ENCODE peak calls at places on chromosome 13, in five cellular contexts. H is kidney epithelial cell, L is AG10803, X is astrocyte, C is lower lobe of right lung. P is an unnamed sample.

GRCh38 chr13:95300625-95301134 is 571 bp downstream of the ABCC4 start:
- DNase-seq in H (no peak), C (peak), L (peak), X (peak), P (peak)

GRCh38 chr13:51168623-51169022 is 53.6 kb upstream of the FAM124A start:
- DNase-seq in L (no peak), H (no peak), X (no peak), C (no peak), P (no peak)

GRCh38 chr13:39893808-39894207 is 238.3 kb downstream of the COG6 start:
- DNase-seq in X (no peak), C (no peak), H (no peak), L (no peak), P (no peak)

GRCh38 chr13:95411641-95412040 is 110.4 kb upstream of the ABCC4 start:
- DNase-seq in X (peak), C (no peak), L (peak), H (no peak), P (no peak)

GRCh38 chr13:102399791-102400618 is 1.8 kb downstream of the FGF14 start:
- DNase-seq in L (peak), X (no peak), C (peak), H (no peak), P (no peak)

GRCh38 chr13:44903596-44903995 is 85.7 kb downstream of the NUFIP1 start:
- DNase-seq in C (peak), H (no peak), L (peak), X (peak), P (peak)

GRCh38 chr13:45121421-45121820 is 1.1 kb downstream of the GTF2F2 start:
- DNase-seq in L (peak), H (no peak), X (no peak), C (no peak), P (peak)

GRCh38 chr13:35793823-35794222 is 317.3 kb upstream of the MAB21L1 start:
- DNase-seq in L (peak), X (no peak), H (no peak), C (no peak), P (no peak)

GRCh38 chr13:92303428-92303827 is 905.0 kb downstream of the GPC5 start:
- DNase-seq in L (peak), X (peak), C (no peak), H (no peak), P (peak)

GRCh38 chr13:57632276-57633140 is 964 bp downstream of the PCDH17 start:
- DNase-seq in L (no peak), H (no peak), X (peak), C (peak), P (no peak)

GRCh38 chr13:95956589-95957148 is 96.5 kb downstream of the UGGT2 start:
- DNase-seq in C (no peak), H (no peak), X (peak), L (peak), P (peak)

GRCh38 chr13:99975626-99976025 is 4.1 kb upstream of the ZIC5 start:
- DNase-seq in C (no peak), X (no peak), L (no peak), H (no peak), P (no peak)

GRCh38 chr13:30097695-30098094 is 209.7 kb downstream of the KATNAL1 start:
- DNase-seq in H (no peak), C (no peak), X (no peak), L (no peak), P (no peak)

GRCh38 chr13:24005711-24006281 is 108.5 kb upstream of the C1QTNF9B start:
- DNase-seq in C (no peak), X (no peak), H (no peak), L (no peak), P (peak)

GRCh38 chr13:72062566-72062965 is 195.6 kb upstream of the DACH1 start:
- DNase-seq in X (no peak), C (no peak), L (no peak), H (no peak), P (no peak)

GRCh38 chr13:60562081-60562764 is 165.2 kb downstream of the TDRD3 start:
- DNase-seq in X (no peak), C (no peak), H (no peak), L (peak), P (peak)

GRCh38 chr13:29583073-29583785 is 12.3 kb downstream of the SLC7A1 start:
- DNase-seq in L (peak), H (peak), X (peak), C (no peak), P (peak)

GRCh38 chr13:111115051-111115840 is at the start of gene ARHGEF7:
- DNase-seq in C (no peak), X (no peak), L (no peak), H (no peak), P (no peak)

GRCh38 chr13:28429096-28429495 is 65.8 kb downstream of the FLT1 start:
- DNase-seq in X (no peak), C (no peak), H (no peak), L (no peak), P (no peak)

GRCh38 chr13:51342706-51343105 is 3.2 kb downstream of the SERPINE3 start:
- DNase-seq in C (no peak), H (no peak), L (peak), X (peak), P (peak)

GRCh38 chr13:105611424-105611823 is 924.0 kb downstream of the EFNB2 start:
- DNase-seq in H (peak), L (peak), X (peak), C (no peak), P (peak)

GRCh38 chr13:87120476-87120875 is 550.7 kb upstream of the SLITRK5 start:
- DNase-seq in L (no peak), X (no peak), H (no peak), C (no peak), P (peak)

GRCh38 chr13:84360843-84361242 is 478.6 kb upstream of the SLITRK1 start:
- DNase-seq in L (no peak), C (no peak), H (no peak), X (no peak), P (no peak)

GRCh38 chr13:73958657-73959397 is 175.4 kb downstream of the KLF12 start:
- DNase-seq in C (no peak), X (no peak), L (no peak), H (no peak), P (no peak)

GRCh38 chr13:106998664-106999063 is 430.7 kb upstream of the ARGLU1 start:
- DNase-seq in L (no peak), H (no peak), X (no peak), C (no peak), P (no peak)

GRCh38 chr13:66313408-66313807 is 916.7 kb downstream of the PCDH9 start:
- DNase-seq in C (no peak), L (no peak), X (peak), H (no peak), P (peak)

GRCh38 chr13:42272776-42273175 is 824 bp downstream of the AKAP11 start:
- DNase-seq in L (no peak), X (no peak), H (no peak), C (no peak), P (no peak)

GRCh38 chr13:94811753-94812152 is 99.4 kb upstream of the SOX21 start:
- DNase-seq in X (no peak), L (no peak), C (no peak), H (no peak), P (no peak)

GRCh38 chr13:30881191-30881651 is 24.9 kb upstream of the MEDAG start:
- DNase-seq in H (no peak), X (peak), L (peak), C (no peak), P (no peak)

GRCh38 chr13:113493315-113493951 is 2.9 kb upstream of the DCUN1D2 start:
- DNase-seq in H (peak), L (peak), C (no peak), X (peak), P (peak)
- H3K4me3 ChIP-seq in H (no peak), L (peak), C (no peak), X (peak), P (peak)

GRCh38 chr13:27425918-27426630 is 1.7 kb downstream of the GTF3A start:
- DNase-seq in X (peak), C (peak), H (no peak), L (peak), P (peak)
- TF ChIP-seq CTCF in X (peak), C (peak), H (peak), L (peak), P (peak)

GRCh38 chr13:75760182-75760981 is 124.3 kb downstream of the LMO7 start:
- DNase-seq in C (peak), L (no peak), X (peak), H (no peak), P (peak)
- H3K4me3 ChIP-seq in C (peak), L (peak), X (no peak), H (peak), P (peak)

GRCh38 chr13:98133949-98134348 is 8.9 kb upstream of the FARP1 start:
- DNase-seq in X (no peak), C (no peak), L (no peak), H (no peak), P (no peak)

GRCh38 chr13:98134901-98135300 is 8.0 kb upstream of the FARP1 start:
- DNase-seq in H (no peak), X (no peak), L (no peak), C (no peak), P (no peak)

GRCh38 chr13:98129059-98129741 is 13.7 kb upstream of the FARP1 start:
- DNase-seq in L (peak), C (no peak), X (peak), H (no peak), P (peak)
- TF ChIP-seq CTCF in L (no peak), C (no peak), X (no peak), H (no peak), P (no peak)

GRCh38 chr13:65260938-65261880 is 1968.9 kb downstream of the PCDH9 start:
- DNase-seq in L (no peak), C (no peak), H (no peak), X (no peak), P (peak)
- H3K4me3 ChIP-seq in L (no peak), C (no peak), H (no peak), X (peak), P (peak)

DNA sequence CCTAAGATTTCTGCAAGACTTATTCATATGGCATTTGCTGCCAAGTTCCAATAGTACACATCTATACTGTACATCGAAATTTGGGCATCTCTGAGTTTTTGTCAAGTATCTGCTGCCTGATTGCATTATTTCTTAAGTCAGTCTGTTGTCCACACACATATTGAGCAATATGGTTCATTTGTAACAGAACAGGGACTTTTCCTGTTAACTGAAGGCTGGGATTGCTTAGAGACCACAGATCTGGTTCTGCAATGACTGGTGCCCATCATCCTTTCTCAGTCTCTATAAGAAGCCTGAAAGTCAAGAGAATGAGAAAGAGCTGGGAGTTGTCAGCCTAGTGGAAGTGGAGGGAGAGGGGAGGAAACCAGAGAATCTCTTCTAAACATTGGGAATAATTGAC is 22.5 kb upstream of the MYCBP2 start:
- DNase-seq in X (no peak), H (no peak), L (no peak), C (no peak), P (no peak)
- TF ChIP-seq CTCF in X (no peak), H (no peak), L (no peak), C (no peak), P (no peak)

GRCh38 chr13:75365724-75366173 is 116.2 kb downstream of the TBC1D4 start:
- DNase-seq in X (peak), L (peak), C (no peak), H (peak), P (peak)
- H3K4me3 ChIP-seq in X (peak), L (no peak), C (no peak), H (no peak), P (no peak)

GRCh38 chr13:38636756-38637155 is 50.1 kb upstream of the FREM2 start:
- DNase-seq in L (no peak), X (no peak), C (no peak), H (no peak), P (no peak)

GRCh38 chr13:38636106-38636505 is 50.8 kb upstream of the FREM2 start:
- DNase-seq in C (no peak), L (no peak), X (no peak), H (no peak), P (no peak)

GRCh38 chr13:38641164-38641948 is 45.5 kb upstream of the FREM2 start:
- DNase-seq in L (peak), C (no peak), H (no peak), X (no peak), P (peak)

GRCh38 chr13:38635030-38635429 is 51.8 kb upstream of the FREM2 start:
- DNase-seq in C (no peak), X (no peak), H (no peak), L (no peak), P (no peak)

DNA sequence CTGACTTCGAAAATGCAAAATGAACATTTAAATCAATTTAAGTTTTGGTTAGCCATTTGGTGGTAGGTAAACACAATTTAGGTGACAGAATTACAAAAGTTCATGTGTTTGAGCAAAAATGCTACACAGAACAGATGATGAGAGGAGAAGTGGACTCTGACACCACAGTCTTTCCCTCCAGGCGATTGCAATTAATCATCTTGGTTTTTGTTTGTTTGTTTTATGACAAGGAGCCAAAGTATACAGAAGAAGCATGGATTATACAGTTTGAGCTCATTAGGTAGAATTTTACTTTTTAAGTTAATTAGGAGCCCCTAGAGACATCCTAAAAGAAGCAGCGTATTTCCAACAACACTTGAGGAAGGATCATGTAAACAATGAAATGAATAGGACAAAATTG is 49.3 kb upstream of the FREM2 start:
- DNase-seq in X (no peak), H (no peak), L (no peak), C (no peak), P (no peak)
- TF ChIP-seq CTCF in X (no peak), H (no peak), L (no peak), C (no peak), P (no peak)

GRCh38 chr13:68359105-68359504 is 1129.0 kb upstream of the PCDH9 start:
- DNase-seq in X (no peak), L (no peak), C (no peak), H (no peak), P (no peak)
- H3K4me3 ChIP-seq in X (no peak), L (no peak), C (no peak), H (no peak), P (no peak)